ENCODE peak calls at places on chromosomes 16 and 17, in six cellular contexts. T is pancreas, F is fibroblast of the aortic adventitia, A is neural crest cell, U is PC-9, I is RWPE1. L is an unnamed sample.

GRCh38 chr16:56551796-56552738 is 12.8 kb upstream of the MT4 start:
- DNase-seq in T (no peak), I (no peak), F (peak; percentile 12), U (no peak), A (no peak), L (no peak)

GRCh38 chr17:64005734-64006167 is 7.6 kb downstream of the PRR29 start:
- DNase-seq in U (peak; percentile 66), F (no peak), A (no peak), T (peak; percentile 62), I (no peak), L (no peak)

GRCh38 chr17:7014995-7015586 is 2.7 kb downstream of the RNASEK start:
- DNase-seq in I (no peak), U (no peak), F (peak; percentile 61), T (no peak), A (no peak), L (no peak)

GRCh38 chr17:34638526-34639260 is 59.3 kb downstream of the TMEM132E start:
- DNase-seq in I (no peak), T (no peak), U (no peak), A (no peak), F (no peak), L (no peak)

GRCh38 chr17:43018008-43018853 is 4.0 kb downstream of the VAT1 start:
- DNase-seq in A (peak; percentile 40), T (no peak), F (no peak), U (no peak), I (no peak), L (peak; percentile 33)

GRCh38 chr17:56982312-56982711 is 4.4 kb downstream of the SCPEP1 start:
- DNase-seq in F (no peak), I (peak; percentile 71), U (no peak), A (no peak), T (no peak), L (no peak)

GRCh38 chr17:10172241-10172741 is 26.1 kb downstream of the GAS7 start:
- DNase-seq in I (peak; percentile 14), U (no peak), A (no peak), T (no peak), F (no peak), L (no peak)

GRCh38 chr16:23595951-23596720 is at the start of gene NDUFAB1:
- DNase-seq in F (peak; percentile 75), U (peak; percentile 92), I (peak; percentile 81), T (peak; percentile 99), A (peak; percentile 88), L (peak; percentile 96)

GRCh38 chr17:81295678-81296381 is 723 bp upstream of the SLC38A10 start:
- DNase-seq in U (peak; percentile 81), F (peak; percentile 26), T (peak; percentile 73), A (no peak), I (peak; percentile 85), L (no peak)

GRCh38 chr16:797120-797420 is 3.5 kb downstream of the GNG13 start:
- DNase-seq in T (no peak), F (no peak), I (peak; percentile 31), A (no peak), U (no peak), L (no peak)

GRCh38 chr16:70298988-70299938 is at the start of gene DDX19B:
- DNase-seq in U (peak; percentile 61), T (peak; percentile 85), F (peak; percentile 68), A (peak; percentile 46), I (peak; percentile 55), L (peak; percentile 69)

GRCh38 chr17:29483503-29483902 is 83.3 kb downstream of the ABHD15 start:
- DNase-seq in I (no peak), U (no peak), T (no peak), A (no peak), F (no peak), L (no peak)

GRCh38 chr17:69947027-69947759 is 127.8 kb upstream of the KCNJ16 start:
- DNase-seq in U (no peak), F (no peak), I (no peak), T (no peak), A (no peak), L (no peak)

GRCh38 chr17:44918006-44918405 is 2.7 kb upstream of the GFAP start:
- DNase-seq in U (no peak), F (no peak), A (no peak), I (no peak), T (no peak), L (no peak)

GRCh38 chr17:44917456-44917855 is 2.2 kb upstream of the GFAP start:
- DNase-seq in A (no peak), U (no peak), F (no peak), T (no peak), I (no peak), L (no peak)

GRCh38 chr17:44916059-44916780 is 920 bp upstream of the GFAP start:
- DNase-seq in A (no peak), T (no peak), F (peak; percentile 38), U (no peak), I (no peak), L (no peak)

GRCh38 chr17:44915727-44916058 is 393 bp upstream of the GFAP start:
- DNase-seq in F (no peak), I (no peak), A (no peak), T (no peak), U (no peak), L (no peak)

GRCh38 chr17:44916781-44917241 is 1.5 kb upstream of the GFAP start:
- DNase-seq in F (peak; percentile 71), U (peak; percentile 60), I (peak; percentile 64), T (no peak), A (no peak), L (no peak)
- TF ChIP-seq CTCF in F (no peak), U (no peak), I (no peak), T (no peak), A (no peak), L (no peak)

DNA sequence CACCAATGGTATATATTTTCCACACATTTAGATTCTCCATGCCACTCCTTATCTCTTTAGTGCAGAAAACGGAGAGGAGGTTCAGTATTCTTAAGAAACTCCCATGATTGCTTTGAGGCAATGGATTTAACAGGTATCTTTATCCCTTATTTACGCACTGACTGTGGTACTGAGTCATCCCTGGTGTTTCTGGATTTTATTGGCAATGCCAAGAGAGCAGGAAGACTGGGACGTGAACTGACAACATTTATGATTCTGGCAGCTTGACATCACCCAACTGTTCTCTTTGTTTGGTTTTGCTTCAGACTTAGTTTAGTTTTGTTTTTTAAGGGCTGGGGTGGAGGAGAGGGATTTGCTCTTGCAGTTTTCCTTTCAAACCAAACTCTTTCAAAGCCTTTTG is 131.4 kb downstream of the WWOX start:
- DNase-seq in U (no peak), I (peak; percentile 29), A (no peak), F (peak; percentile 5), T (no peak), L (no peak)
- TF ChIP-seq CTCF in U (no peak), I (no peak), A (no peak), F (no peak), T (no peak), L (no peak)

GRCh38 chr16:29310852-29311314 is 95.6 kb downstream of the NPIPB11 start:
- DNase-seq in T (peak; percentile 76), A (no peak), F (peak; percentile 76), U (no peak), I (no peak), L (no peak)
- TF ChIP-seq CTCF in T (no peak), A (no peak), F (peak; percentile 53), U (no peak), I (no peak), L (no peak)

GRCh38 chr17:5194346-5194745 is 2.7 kb upstream of the ZNF594 start:
- DNase-seq in F (peak; percentile 29), I (no peak), U (no peak), T (no peak), A (no peak), L (no peak)

GRCh38 chr17:5191541-5192417 is at the start of gene ZNF594:
- DNase-seq in I (peak; percentile 97), A (peak; percentile 93), F (peak; percentile 93), T (peak; percentile 98), U (peak; percentile 98), L (peak; percentile 94)
- TF ChIP-seq CTCF in I (peak; percentile 94), A (peak; percentile 75), F (peak; percentile 72), T (peak; percentile 57), U (peak; percentile 71), L (peak; percentile 59)

GRCh38 chr16:11627292-11627663 is 40.6 kb upstream of the LITAF start:
- DNase-seq in F (no peak), A (no peak), T (no peak), I (no peak), U (no peak), L (no peak)

GRCh38 chr16:11624205-11624604 is 37.5 kb upstream of the LITAF start:
- DNase-seq in U (no peak), T (no peak), I (no peak), F (no peak), A (no peak), L (no peak)

GRCh38 chr16:11625769-11626168 is 39.0 kb upstream of the LITAF start:
- DNase-seq in T (no peak), I (no peak), U (no peak), F (no peak), A (no peak), L (no peak)

GRCh38 chr16:11626657-11627291 is 40.1 kb upstream of the LITAF start:
- DNase-seq in U (no peak), I (no peak), T (no peak), F (no peak), A (no peak), L (no peak)

GRCh38 chr16:11624645-11625607 is 38.2 kb upstream of the LITAF start:
- DNase-seq in I (no peak), U (no peak), A (no peak), T (no peak), F (no peak), L (no peak)
- TF ChIP-seq CTCF in I (no peak), U (no peak), A (no peak), T (no peak), F (no peak), L (no peak)

DNA sequence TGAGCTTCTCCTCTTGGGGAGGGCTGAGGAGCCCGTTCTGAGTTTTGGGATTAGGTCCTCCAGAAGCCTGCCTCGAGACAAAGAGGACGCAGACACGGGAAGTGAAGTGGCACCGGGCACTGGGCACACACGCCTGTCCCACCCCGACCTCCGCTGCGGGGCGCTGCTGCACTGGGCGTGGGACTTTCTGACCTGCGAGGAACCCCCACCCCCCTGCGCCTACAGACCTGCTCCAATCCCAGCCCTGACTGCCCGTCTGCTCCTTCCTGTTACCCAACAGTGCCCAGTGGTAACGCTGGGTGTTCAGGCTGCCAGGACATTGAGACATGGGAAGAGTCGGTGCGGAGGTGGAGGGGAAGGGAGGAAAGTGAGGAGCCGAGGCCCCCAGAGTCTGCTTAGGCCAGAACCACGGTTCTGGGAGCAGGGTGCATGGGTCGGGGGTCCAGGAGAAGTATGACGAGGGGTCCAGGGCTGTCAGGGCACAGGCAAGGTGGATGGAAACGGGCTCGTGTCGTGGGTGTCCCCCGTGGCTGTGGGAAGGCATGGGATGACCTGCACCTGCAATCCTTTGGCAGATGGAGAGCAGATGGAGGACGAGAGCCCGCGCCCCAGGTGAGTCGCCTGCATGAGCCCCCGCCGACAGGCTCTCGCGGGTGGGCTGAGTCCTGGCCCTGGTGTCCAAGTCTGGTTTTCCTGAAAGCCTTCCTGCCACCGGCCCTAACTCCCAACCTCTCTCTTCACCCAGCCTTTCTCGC is 112.0 kb upstream of the CREBBP start:
- DNase-seq in F (no peak), U (no peak), I (no peak), A (no peak), T (no peak), L (no peak)
- TF ChIP-seq CTCF in F (no peak), U (no peak), I (no peak), A (no peak), T (no peak), L (no peak)

L was measured in endothelial cell.